ENCODE peak calls at places on chromosomes 7 and 10, in five cellular contexts. Z is GM12878, H is H1, C is K562, I is HepG2. Q is an unnamed sample.

GRCh38 chr7:97639036-97639435 is 92.8 kb upstream of the TAC1 start:
- DNase-seq in H (no peak), Z (no peak), C (no peak), I (no peak), Q (no peak)

GRCh38 chr7:99270702-99271101 is 1.9 kb upstream of the MYH16 start:
- DNase-seq in Z (no peak), I (peak), C (no peak), H (no peak), Q (peak)

GRCh38 chr10:70779088-70779487 is 6.1 kb downstream of the TBATA start:
- DNase-seq in H (no peak), C (peak), I (no peak), Z (no peak), Q (no peak)

GRCh38 chr7:72406820-72407403 is 5.2 kb downstream of the CALN1 start:
- DNase-seq in I (no peak), C (no peak), H (no peak), Z (no peak), Q (no peak)

GRCh38 chr7:150668472-150668911 is 17.0 kb upstream of the GIMAP2 start:
- DNase-seq in H (no peak), C (no peak), Z (peak), I (no peak), Q (no peak)

GRCh38 chr10:97713351-97713827 is at the start of gene MARVELD1:
- DNase-seq in C (peak), H (no peak), I (no peak), Z (no peak), Q (peak)

GRCh38 chr7:105161366-105161765 is 147.4 kb downstream of the KMT2E start:
- DNase-seq in I (no peak), Z (no peak), H (no peak), C (no peak), Q (no peak)

GRCh38 chr7:25949672-25950487 is 202.1 kb upstream of the NFE2L3 start:
- DNase-seq in Z (no peak), H (no peak), C (peak), I (peak), Q (peak)

GRCh38 chr7:107958764-107959526 is 44.0 kb downstream of the LAMB1 start:
- DNase-seq in Z (no peak), I (no peak), C (no peak), H (no peak), Q (no peak)

GRCh38 chr10:131024259-131025131 is 287.0 kb downstream of the TCERG1L start:
- DNase-seq in C (no peak), H (no peak), I (no peak), Z (no peak), Q (no peak)

GRCh38 chr7:80699030-80699638 is 60.7 kb downstream of the CD36 start:
- DNase-seq in H (no peak), Z (no peak), I (peak), C (peak), Q (no peak)

GRCh38 chr7:39761435-39761834 is 138.1 kb downstream of the RALA start:
- DNase-seq in H (no peak), Z (no peak), C (no peak), I (no peak), Q (no peak)

GRCh38 chr7:45161842-45162241 is 4.3 kb downstream of the RAMP3 start:
- DNase-seq in C (no peak), H (no peak), Z (no peak), I (no peak), Q (no peak)

GRCh38 chr10:89857399-89857798 is 156.0 kb downstream of the KIF20B start:
- DNase-seq in H (no peak), I (no peak), C (no peak), Z (no peak), Q (no peak)

GRCh38 chr7:31735991-31736982 is 49.3 kb downstream of the PPP1R17 start:
- DNase-seq in I (peak), Z (no peak), C (peak), H (peak), Q (peak)

GRCh38 chr7:73977626-73978618 is 50.1 kb upstream of the ELN start:
- DNase-seq in I (peak), H (no peak), C (no peak), Z (no peak), Q (no peak)

GRCh38 chr7:137539111-137539715 is 195.7 kb upstream of the PTN start:
- DNase-seq in Z (no peak), I (no peak), H (no peak), C (no peak), Q (no peak)

GRCh38 chr7:99194301-99194700 is 13.6 kb downstream of the KPNA7 start:
- DNase-seq in H (no peak), Z (no peak), C (peak), I (no peak), Q (no peak)

GRCh38 chr10:482036-482435 is 207.4 kb downstream of the DIP2C start:
- DNase-seq in Z (no peak), I (no peak), H (no peak), C (no peak), Q (no peak)

GRCh38 chr7:95309951-95310350 is 14.4 kb downstream of the PON1 start:
- DNase-seq in H (no peak), Z (no peak), I (no peak), C (no peak), Q (no peak)

GRCh38 chr7:151010307-151011096 is 13.8 kb downstream of the ATG9B start:
- DNase-seq in I (no peak), H (no peak), C (peak), Z (no peak), Q (no peak)

GRCh38 chr7:2530076-2530967 is 10.7 kb downstream of the LFNG start:
- DNase-seq in Z (peak), H (no peak), I (no peak), C (peak), Q (no peak)

GRCh38 chr7:139776486-139777303 is 1.1 kb downstream of the HIPK2 start:
- DNase-seq in H (no peak), C (peak), Z (peak), I (peak), Q (no peak)

GRCh38 chr7:132966731-132967130 is 115.2 kb downstream of the CHCHD3 start:
- DNase-seq in I (no peak), H (no peak), Z (no peak), C (no peak), Q (no peak)

GRCh38 chr10:43218206-43218950 is 48.5 kb downstream of the RASGEF1A start:
- DNase-seq in Z (no peak), C (no peak), H (no peak), I (no peak), Q (no peak)

GRCh38 chr7:104655592-104655991 is 327.2 kb downstream of the LHFPL3 start:
- DNase-seq in Z (no peak), C (no peak), H (no peak), I (no peak), Q (no peak)

GRCh38 chr10:120950103-120950561 is 99.0 kb downstream of the WDR11 start:
- DNase-seq in C (no peak), H (no peak), Z (no peak), I (no peak), Q (peak)

DNA sequence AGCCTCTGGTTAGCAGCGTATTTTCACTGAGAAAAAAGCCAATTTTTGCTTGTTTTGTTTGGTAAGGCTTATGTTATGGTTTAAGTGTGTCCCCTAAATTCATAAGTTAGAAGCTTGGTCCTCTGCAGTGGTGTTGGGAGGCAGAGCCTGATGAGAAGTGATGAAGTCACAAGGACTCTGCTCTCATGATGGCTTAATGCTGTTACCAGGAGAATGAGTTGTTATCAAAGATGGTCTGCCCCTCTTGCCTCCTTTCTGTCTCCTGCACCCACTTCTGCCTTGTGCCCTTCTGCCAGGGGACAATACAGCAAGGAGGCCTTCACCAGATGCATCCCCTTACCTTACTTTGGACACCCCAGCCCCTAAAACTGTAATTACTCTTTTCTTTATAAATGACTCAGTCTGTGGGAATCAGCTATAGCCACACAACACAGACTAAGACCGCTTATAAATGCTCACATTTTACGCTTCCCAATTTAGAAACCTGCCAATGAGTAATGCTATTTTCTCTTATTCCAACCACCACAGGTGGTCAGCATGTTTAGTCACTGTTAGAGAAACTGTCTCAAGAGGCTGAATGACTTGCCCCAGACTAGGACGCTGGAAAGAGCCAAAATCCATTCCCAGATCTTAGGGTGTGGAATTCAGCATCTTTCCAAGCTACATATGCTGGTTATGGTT is 6.1 kb upstream of the PKD1L1 start:
- DNase-seq in H (no peak), Z (no peak), C (no peak), I (no peak), Q (no peak)
- TF ChIP-seq ATF2 in H (no peak), Z (peak), C (no peak), I (no peak), Q (no peak)

GRCh38 chr10:88088441-88089340 is 225.3 kb downstream of the PTEN start:
- DNase-seq in I (no peak), H (no peak), C (no peak), Z (no peak), Q (no peak)
- TF ChIP-seq ATF2 in I (no peak), H (no peak), C (no peak), Z (no peak), Q (no peak)

DNA sequence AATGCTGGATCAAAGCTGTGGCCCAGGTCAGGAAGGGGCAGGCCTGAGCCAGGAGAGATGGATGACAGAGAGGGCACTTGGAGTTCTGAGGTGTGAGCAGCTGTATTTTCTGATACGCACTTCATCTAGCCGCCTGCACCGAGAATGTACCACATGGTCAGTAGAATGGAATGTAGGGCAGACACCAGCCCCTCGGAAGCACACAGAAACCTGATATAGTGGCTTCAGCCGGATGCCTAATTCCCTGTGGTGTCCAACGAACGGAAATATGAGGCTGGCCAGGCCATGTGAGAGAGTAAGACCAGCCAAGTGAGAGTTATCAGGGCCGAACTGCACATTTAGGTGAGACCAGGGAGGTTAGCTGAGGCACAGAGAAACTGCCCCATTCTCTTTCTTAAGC is 46.7 kb upstream of the PLCE1 start:
- DNase-seq in H (no peak), Z (no peak), C (no peak), I (peak), Q (no peak)
- TF ChIP-seq ATF2 in H (no peak), Z (no peak), C (no peak), I (no peak), Q (no peak)

DNA sequence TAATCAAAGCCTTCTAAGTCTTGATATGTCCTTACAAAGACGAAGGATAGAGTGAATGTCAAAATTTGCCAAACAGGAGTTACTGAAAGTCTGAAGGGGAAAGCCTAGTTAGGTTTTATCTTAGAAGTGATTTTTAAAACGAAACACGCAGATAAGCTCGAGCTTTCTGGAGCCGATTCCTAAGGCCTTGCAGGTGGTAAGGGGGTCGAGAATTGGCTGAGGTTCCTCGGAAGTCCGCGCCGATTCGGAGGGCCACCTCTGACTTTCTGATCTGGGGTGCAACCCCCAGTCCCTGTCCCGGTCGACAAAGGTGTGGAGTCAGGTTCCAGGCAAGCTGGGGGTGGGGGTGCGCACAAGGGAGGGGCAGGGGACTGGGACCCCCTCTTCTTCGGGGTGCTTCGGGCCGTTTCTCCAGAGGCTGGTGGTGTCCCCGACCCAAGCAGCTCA is 730 bp upstream of the CUL1 start:
- DNase-seq in C (no peak), H (no peak), I (no peak), Z (no peak), Q (no peak)
- TF ChIP-seq ATF2 in C (no peak), H (no peak), I (no peak), Z (no peak), Q (no peak)

GRCh38 chr7:134364619-134365037 is 47.9 kb upstream of the SLC35B4 start:
- DNase-seq in Z (no peak), I (peak), C (no peak), H (no peak), Q (no peak)

GRCh38 chr7:134366481-134366880 is 49.8 kb upstream of the SLC35B4 start:
- DNase-seq in I (peak), H (no peak), Z (no peak), C (no peak), Q (no peak)

GRCh38 chr7:134362587-134363483 is 46.1 kb upstream of the SLC35B4 start:
- DNase-seq in I (no peak), Z (no peak), C (no peak), H (no peak), Q (no peak)

GRCh38 chr7:134367956-134368749 is 51.4 kb upstream of the SLC35B4 start:
- DNase-seq in I (no peak), Z (no peak), C (no peak), H (no peak), Q (no peak)

DNA sequence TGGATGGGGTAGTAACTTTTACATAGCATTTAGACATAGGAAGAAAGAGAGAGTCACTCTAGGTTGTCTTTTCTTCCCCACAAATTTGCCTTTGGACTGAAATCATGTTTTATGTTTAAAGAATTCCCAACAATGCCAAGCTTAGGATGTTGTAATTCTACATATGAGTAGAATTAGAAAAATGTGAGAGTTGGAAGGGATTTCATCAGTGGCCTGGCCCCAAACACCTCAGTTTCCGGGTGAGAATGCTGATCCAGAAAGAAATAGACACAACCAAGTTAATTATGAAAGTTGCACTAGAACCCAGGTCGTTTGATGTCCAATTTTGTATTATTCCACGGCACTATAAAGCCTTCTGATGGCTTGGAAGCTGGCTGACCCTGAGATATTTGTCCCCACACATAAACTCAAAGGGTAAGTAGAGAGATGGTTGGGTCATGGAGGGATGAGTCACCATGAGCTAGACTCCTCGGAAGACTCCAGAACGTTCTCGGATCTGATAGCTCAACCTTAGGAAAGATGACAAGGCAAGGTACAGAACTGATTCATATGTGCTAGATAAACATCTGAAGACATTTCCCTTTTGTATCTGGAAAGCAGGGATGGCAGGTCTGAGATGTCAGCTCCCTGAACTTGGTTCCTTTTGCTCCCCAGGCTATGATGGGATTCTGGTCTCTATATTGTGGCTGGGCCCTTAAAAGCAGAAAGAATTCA is 48.8 kb upstream of the SLC35B4 start:
- DNase-seq in Z (no peak), H (no peak), I (no peak), C (peak), Q (no peak)
- TF ChIP-seq ATF2 in Z (no peak), H (no peak), I (no peak), C (no peak), Q (no peak)

GRCh38 chr10:68074404-68074774 is 694 bp downstream of the HERC4 start:
- DNase-seq in I (no peak), Z (no peak), C (no peak), H (no peak), Q (no peak)

GRCh38 chr10:68077026-68077425 is 1.9 kb upstream of the HERC4 start:
- DNase-seq in H (no peak), I (no peak), C (no peak), Z (no peak), Q (no peak)

GRCh38 chr10:68074775-68075549 is at the start of gene HERC4:
- DNase-seq in I (peak), C (peak), H (peak), Z (peak), Q (peak)

GRCh38 chr10:68073631-68074403 is 1.3 kb downstream of the HERC4 start:
- DNase-seq in H (no peak), I (no peak), C (no peak), Z (no peak), Q (no peak)

DNA sequence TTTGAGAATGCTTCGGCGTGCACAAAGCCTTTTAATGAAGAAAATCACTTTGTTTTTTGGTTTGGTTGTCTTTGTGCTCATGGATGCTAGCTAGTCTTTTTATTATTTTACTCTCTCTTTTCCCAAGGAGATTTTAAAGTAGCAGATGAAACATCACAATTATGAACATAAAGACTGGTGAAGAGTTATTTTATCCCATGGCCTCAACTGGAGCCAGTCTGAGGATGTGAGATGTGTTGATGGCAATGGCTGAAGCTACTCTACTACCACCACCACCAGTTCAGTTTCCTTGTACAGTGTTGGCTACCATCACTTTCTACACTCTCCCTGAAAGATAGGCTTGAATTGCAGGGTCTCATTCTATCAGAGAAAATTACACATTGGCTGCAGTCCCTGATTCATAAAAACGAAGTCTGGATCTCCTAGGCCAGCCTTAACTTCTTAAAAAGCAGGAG is 494 bp upstream of the HERC4 start:
- DNase-seq in Z (no peak), H (no peak), C (no peak), I (no peak), Q (no peak)
- TF ChIP-seq ATF2 in Z (no peak), H (no peak), C (no peak), I (no peak), Q (no peak)

DNA sequence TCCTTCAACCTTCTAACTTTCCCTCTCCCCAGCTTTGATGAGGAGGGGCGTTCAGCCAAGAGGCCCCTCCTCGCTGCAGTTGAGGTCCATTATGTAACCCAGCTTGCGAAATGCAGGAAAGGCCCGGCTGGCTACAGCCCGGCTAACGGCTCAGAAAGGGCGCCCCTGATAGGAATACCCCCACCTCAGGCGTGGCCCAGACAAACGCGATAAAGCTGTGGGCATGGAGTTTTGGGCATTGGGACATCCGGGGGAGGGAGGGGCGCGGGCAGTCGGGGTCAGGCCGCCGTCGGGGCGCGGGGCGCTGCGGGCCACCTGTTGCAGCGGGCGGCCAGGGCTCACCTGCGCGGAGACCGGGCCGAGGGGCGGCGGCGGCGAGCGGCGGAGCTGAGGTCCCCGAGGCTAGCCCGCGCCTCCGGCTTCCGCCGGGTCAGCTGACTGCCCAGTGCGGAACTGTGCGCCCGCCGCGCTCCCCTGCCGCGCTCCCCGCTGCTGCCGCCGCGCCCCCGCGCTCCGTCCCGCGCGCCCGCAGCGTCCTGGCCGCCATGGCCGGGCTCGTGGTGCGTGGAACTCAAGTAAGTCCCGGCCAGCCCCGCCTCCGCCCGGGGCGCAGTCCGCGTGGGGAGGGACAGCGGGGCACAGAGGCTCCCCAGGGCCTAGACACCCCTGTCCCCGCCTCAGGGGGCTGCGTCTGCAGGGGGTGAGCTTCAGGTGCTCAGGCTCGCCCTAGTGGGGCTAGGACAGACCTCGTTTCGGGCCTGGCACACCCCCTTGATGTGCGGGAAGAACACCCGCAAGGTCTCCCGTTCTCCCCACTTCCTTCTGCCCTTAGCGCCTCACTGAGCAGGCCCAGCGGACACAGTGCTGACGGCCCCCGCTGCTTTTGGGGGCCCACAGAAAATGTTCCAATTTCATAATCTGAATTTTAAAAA is at the start of gene LRMDA:
- DNase-seq in C (no peak), I (peak), H (no peak), Z (no peak), Q (peak)
- TF ChIP-seq ATF2 in C (no peak), I (peak), H (no peak), Z (no peak), Q (no peak)

Q was measured in WTC11.